ENCODE peak calls at places on chromosomes 5 and 9, in nine cellular contexts. One of them, this sample, is unnamed.

GRCh38 chr9:73667749-73668148 is 516.1 kb downstream of the ANXA1 start:
- DNase-seq in endodermal cell: no peak
- DNase-seq in astrocyte: no peak
- DNase-seq in PC-3: peak; percentile 30
- DNase-seq in GM12878: no peak
- DNase-seq in fibroblast of lung: peak; percentile 8
- DNase-seq in DND-41: no peak
- DNase-seq in endothelial cell of umbilical vein: no peak
- DNase-seq in HepG2: peak; percentile 20
- DNase-seq in this sample: no peak

GRCh38 chr5:14229181-14229580 is 86.0 kb downstream of the TRIO start:
- DNase-seq in endodermal cell: no peak
- DNase-seq in astrocyte: no peak
- DNase-seq in PC-3: no peak
- DNase-seq in GM12878: no peak
- DNase-seq in fibroblast of lung: no peak
- DNase-seq in DND-41: no peak
- DNase-seq in endothelial cell of umbilical vein: no peak
- DNase-seq in HepG2: no peak
- DNase-seq in this sample: no peak

GRCh38 chr5:1106385-1107166 is 5.3 kb downstream of the SLC12A7 start:
- DNase-seq in endodermal cell: no peak
- DNase-seq in astrocyte: no peak
- DNase-seq in PC-3: no peak
- DNase-seq in GM12878: no peak
- DNase-seq in fibroblast of lung: no peak
- DNase-seq in DND-41: no peak
- DNase-seq in endothelial cell of umbilical vein: no peak
- DNase-seq in HepG2: peak; percentile 21
- DNase-seq in this sample: no peak

GRCh38 chr5:12865529-12865928 is 961.3 kb upstream of the CTNND2 start:
- DNase-seq in endodermal cell: no peak
- DNase-seq in astrocyte: peak; percentile 75
- DNase-seq in PC-3: no peak
- DNase-seq in GM12878: no peak
- DNase-seq in fibroblast of lung: peak; percentile 81
- DNase-seq in DND-41: no peak
- DNase-seq in endothelial cell of umbilical vein: no peak
- DNase-seq in HepG2: no peak
- DNase-seq in this sample: no peak

GRCh38 chr9:133400292-133400691 is 17.5 kb downstream of the REXO4 start:
- DNase-seq in endodermal cell: no peak
- DNase-seq in astrocyte: no peak
- DNase-seq in PC-3: no peak
- DNase-seq in GM12878: no peak
- DNase-seq in fibroblast of lung: no peak
- DNase-seq in DND-41: no peak
- DNase-seq in endothelial cell of umbilical vein: no peak
- DNase-seq in HepG2: no peak
- DNase-seq in this sample: no peak

GRCh38 chr5:88518131-88519016 is 249.7 kb upstream of the TMEM161B start:
- DNase-seq in endodermal cell: no peak
- DNase-seq in astrocyte: peak; percentile 95
- DNase-seq in PC-3: no peak
- DNase-seq in GM12878: no peak
- DNase-seq in fibroblast of lung: peak; percentile 95
- DNase-seq in DND-41: no peak
- DNase-seq in endothelial cell of umbilical vein: no peak
- DNase-seq in HepG2: no peak
- DNase-seq in this sample: no peak

GRCh38 chr5:96379862-96380261 is 53.2 kb downstream of the PCSK1 start:
- DNase-seq in endodermal cell: no peak
- DNase-seq in astrocyte: no peak
- DNase-seq in PC-3: no peak
- DNase-seq in GM12878: no peak
- DNase-seq in fibroblast of lung: no peak
- DNase-seq in DND-41: no peak
- DNase-seq in endothelial cell of umbilical vein: no peak
- DNase-seq in HepG2: no peak
- DNase-seq in this sample: no peak

GRCh38 chr5:55063899-55064298 is 38.5 kb upstream of the GZMA start:
- DNase-seq in endodermal cell: no peak
- DNase-seq in astrocyte: peak; percentile 63
- DNase-seq in PC-3: no peak
- DNase-seq in GM12878: no peak
- DNase-seq in fibroblast of lung: peak; percentile 75
- DNase-seq in DND-41: no peak
- DNase-seq in endothelial cell of umbilical vein: no peak
- DNase-seq in HepG2: no peak
- DNase-seq in this sample: no peak

GRCh38 chr5:148393390-148393741 is 9.6 kb downstream of the FBXO38 start:
- DNase-seq in endodermal cell: peak; percentile 50
- DNase-seq in astrocyte: no peak
- DNase-seq in PC-3: no peak
- DNase-seq in GM12878: no peak
- DNase-seq in fibroblast of lung: no peak
- DNase-seq in DND-41: no peak
- DNase-seq in endothelial cell of umbilical vein: peak; percentile 46
- DNase-seq in HepG2: peak; percentile 37
- DNase-seq in this sample: no peak

GRCh38 chr5:55623789-55624188 is 88.3 kb downstream of the SLC38A9 start:
- DNase-seq in endodermal cell: no peak
- DNase-seq in astrocyte: no peak
- DNase-seq in PC-3: no peak
- DNase-seq in GM12878: no peak
- DNase-seq in fibroblast of lung: no peak
- DNase-seq in DND-41: no peak
- DNase-seq in endothelial cell of umbilical vein: no peak
- DNase-seq in HepG2: no peak
- DNase-seq in this sample: no peak

GRCh38 chr9:23801523-23801922 is 24.5 kb downstream of the ELAVL2 start:
- DNase-seq in endodermal cell: no peak
- DNase-seq in astrocyte: no peak
- DNase-seq in PC-3: no peak
- DNase-seq in GM12878: no peak
- DNase-seq in fibroblast of lung: no peak
- DNase-seq in DND-41: no peak
- DNase-seq in endothelial cell of umbilical vein: no peak
- DNase-seq in HepG2: no peak
- DNase-seq in this sample: no peak

GRCh38 chr9:115231116-115231515 is 113.2 kb upstream of the TNC start:
- DNase-seq in endodermal cell: no peak
- DNase-seq in astrocyte: no peak
- DNase-seq in PC-3: no peak
- DNase-seq in GM12878: no peak
- DNase-seq in fibroblast of lung: no peak
- DNase-seq in DND-41: no peak
- DNase-seq in endothelial cell of umbilical vein: no peak
- DNase-seq in HepG2: no peak
- DNase-seq in this sample: no peak

GRCh38 chr5:150401076-150401375 is 11.7 kb downstream of the CD74 start:
- DNase-seq in endodermal cell: no peak
- DNase-seq in astrocyte: no peak
- DNase-seq in PC-3: no peak
- DNase-seq in GM12878: no peak
- DNase-seq in fibroblast of lung: no peak
- DNase-seq in DND-41: no peak
- DNase-seq in endothelial cell of umbilical vein: no peak
- DNase-seq in HepG2: no peak
- DNase-seq in this sample: no peak

GRCh38 chr5:83711982-83712601 is 8.6 kb downstream of the HAPLN1 start:
- DNase-seq in endodermal cell: peak; percentile 78
- DNase-seq in astrocyte: no peak
- DNase-seq in PC-3: peak; percentile 78
- DNase-seq in GM12878: no peak
- DNase-seq in fibroblast of lung: peak; percentile 30
- DNase-seq in DND-41: peak; percentile 16
- DNase-seq in endothelial cell of umbilical vein: peak; percentile 64
- DNase-seq in HepG2: peak; percentile 56
- DNase-seq in this sample: no peak

GRCh38 chr5:52725065-52725746 is 62.5 kb upstream of the ITGA1 start:
- DNase-seq in endodermal cell: no peak
- DNase-seq in astrocyte: peak; percentile 16
- DNase-seq in PC-3: peak; percentile 48
- DNase-seq in GM12878: no peak
- DNase-seq in fibroblast of lung: peak; percentile 20
- DNase-seq in DND-41: peak; percentile 92
- DNase-seq in endothelial cell of umbilical vein: no peak
- DNase-seq in HepG2: peak; percentile 20
- DNase-seq in this sample: no peak

DNA sequence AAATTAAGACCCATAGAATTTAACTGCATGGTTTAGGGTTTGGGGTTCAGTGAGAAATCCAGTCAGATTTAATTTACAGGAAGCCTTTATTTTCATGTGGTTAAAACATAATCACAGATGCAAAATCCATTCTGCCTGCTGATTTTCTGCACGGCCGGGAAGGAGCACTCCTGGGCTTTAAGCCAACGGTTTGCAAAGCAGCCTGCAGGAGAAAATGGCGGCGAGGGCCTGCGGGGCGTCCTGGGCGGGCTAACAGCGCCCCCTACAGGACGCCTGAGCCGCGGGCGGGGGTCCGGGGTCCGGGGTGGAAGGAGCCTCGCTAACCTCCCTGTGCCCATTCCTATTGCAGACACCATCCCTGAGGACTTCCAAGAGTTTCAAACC is 47.6 kb downstream of the THBS4 start:
- DNase-seq in endodermal cell: peak; percentile 95
- DNase-seq in astrocyte: peak; percentile 56
- DNase-seq in PC-3: peak; percentile 73
- DNase-seq in GM12878: no peak
- DNase-seq in fibroblast of lung: peak; percentile 71
- DNase-seq in DND-41: no peak
- DNase-seq in endothelial cell of umbilical vein: peak; percentile 59
- DNase-seq in HepG2: no peak
- DNase-seq in this sample: peak; percentile 91
- H3K4me3 ChIP-seq in endodermal cell: no peak overlapping the region
- H3K4me3 ChIP-seq in astrocyte: peak overlapping the region; percentile 25
- H3K4me3 ChIP-seq in PC-3: peak overlapping the region; percentile 62
- H3K4me3 ChIP-seq in GM12878: no peak overlapping the region
- H3K4me3 ChIP-seq in fibroblast of lung: no peak overlapping the region
- H3K4me3 ChIP-seq in DND-41: no peak overlapping the region
- H3K4me3 ChIP-seq in endothelial cell of umbilical vein: no peak overlapping the region
- H3K4me3 ChIP-seq in HepG2: no peak overlapping the region
- H3K4me3 ChIP-seq in this sample: peak overlapping the region; percentile 53

GRCh38 chr5:16695779-16696178 is 79.0 kb upstream of the RETREG1 start:
- DNase-seq in endodermal cell: no peak
- DNase-seq in astrocyte: no peak
- DNase-seq in PC-3: no peak
- DNase-seq in GM12878: no peak
- DNase-seq in fibroblast of lung: no peak
- DNase-seq in DND-41: no peak
- DNase-seq in endothelial cell of umbilical vein: no peak
- DNase-seq in HepG2: no peak
- DNase-seq in this sample: no peak

GRCh38 chr5:16690243-16690839 is 73.5 kb upstream of the RETREG1 start:
- DNase-seq in endodermal cell: peak; percentile 82
- DNase-seq in astrocyte: peak; percentile 10
- DNase-seq in PC-3: peak; percentile 87
- DNase-seq in GM12878: no peak
- DNase-seq in fibroblast of lung: peak; percentile 29
- DNase-seq in DND-41: peak; percentile 19
- DNase-seq in endothelial cell of umbilical vein: peak; percentile 55
- DNase-seq in HepG2: peak; percentile 59
- DNase-seq in this sample: no peak

GRCh38 chr5:16687898-16688297 is 71.1 kb upstream of the RETREG1 start:
- DNase-seq in endodermal cell: no peak
- DNase-seq in astrocyte: no peak
- DNase-seq in PC-3: no peak
- DNase-seq in GM12878: no peak
- DNase-seq in fibroblast of lung: no peak
- DNase-seq in DND-41: no peak
- DNase-seq in endothelial cell of umbilical vein: no peak
- DNase-seq in HepG2: no peak
- DNase-seq in this sample: no peak

GRCh38 chr5:16693879-16694278 is 77.1 kb upstream of the RETREG1 start:
- DNase-seq in endodermal cell: no peak
- DNase-seq in astrocyte: no peak
- DNase-seq in PC-3: no peak
- DNase-seq in GM12878: no peak
- DNase-seq in fibroblast of lung: no peak
- DNase-seq in DND-41: no peak
- DNase-seq in endothelial cell of umbilical vein: no peak
- DNase-seq in HepG2: no peak
- DNase-seq in this sample: no peak

GRCh38 chr5:16691731-16692130 is 74.9 kb upstream of the RETREG1 start:
- DNase-seq in endodermal cell: no peak
- DNase-seq in astrocyte: no peak
- DNase-seq in PC-3: no peak
- DNase-seq in GM12878: no peak
- DNase-seq in fibroblast of lung: no peak
- DNase-seq in DND-41: no peak
- DNase-seq in endothelial cell of umbilical vein: no peak
- DNase-seq in HepG2: no peak
- DNase-seq in this sample: no peak
- H3K9ac ChIP-seq in endodermal cell: no peak overlapping the region
- H3K9ac ChIP-seq in astrocyte: no peak overlapping the region
- H3K9ac ChIP-seq in PC-3: no peak overlapping the region
- H3K9ac ChIP-seq in GM12878: no peak overlapping the region
- H3K9ac ChIP-seq in fibroblast of lung: no peak overlapping the region
- H3K9ac ChIP-seq in DND-41: no peak overlapping the region
- H3K9ac ChIP-seq in endothelial cell of umbilical vein: no peak overlapping the region
- H3K9ac ChIP-seq in HepG2: no peak overlapping the region
- H3K9ac ChIP-seq in this sample: no peak overlapping the region

DNA sequence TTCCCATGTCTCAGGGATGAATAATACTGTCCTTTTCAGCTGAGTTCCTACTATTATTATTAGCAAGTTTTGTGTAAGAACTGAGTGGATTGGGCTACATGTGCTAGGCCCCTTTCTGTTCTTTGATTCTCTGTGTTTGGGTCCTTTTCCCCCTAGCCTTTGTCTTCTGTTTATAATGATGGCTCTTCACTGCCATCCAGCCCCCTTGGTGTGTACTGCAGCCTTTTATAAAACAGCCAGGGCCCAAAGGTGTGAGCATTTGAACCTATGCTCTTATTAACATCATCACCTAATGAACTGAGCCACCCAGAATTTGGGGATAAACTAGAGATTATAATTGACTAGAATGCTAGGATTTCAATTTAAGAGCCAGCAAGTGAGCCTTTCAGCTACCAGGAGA is 52.6 kb downstream of the PLAC8L1 start:
- DNase-seq in endodermal cell: peak; percentile 72
- DNase-seq in astrocyte: no peak
- DNase-seq in PC-3: peak; percentile 48
- DNase-seq in GM12878: no peak
- DNase-seq in fibroblast of lung: no peak
- DNase-seq in DND-41: no peak
- DNase-seq in endothelial cell of umbilical vein: no peak
- DNase-seq in HepG2: peak; percentile 19
- DNase-seq in this sample: no peak
- TF ChIP-seq CTCF in endodermal cell: peak; percentile 75
- TF ChIP-seq CTCF in astrocyte: peak; percentile 28
- TF ChIP-seq CTCF in PC-3: peak; percentile 81
- TF ChIP-seq CTCF in GM12878: peak; percentile 39
- TF ChIP-seq CTCF in fibroblast of lung: no peak
- TF ChIP-seq CTCF in DND-41: peak; percentile 36
- TF ChIP-seq CTCF in endothelial cell of umbilical vein: peak; percentile 21
- TF ChIP-seq CTCF in HepG2: peak; percentile 60
- TF ChIP-seq CTCF in this sample: peak; percentile 6

DNA sequence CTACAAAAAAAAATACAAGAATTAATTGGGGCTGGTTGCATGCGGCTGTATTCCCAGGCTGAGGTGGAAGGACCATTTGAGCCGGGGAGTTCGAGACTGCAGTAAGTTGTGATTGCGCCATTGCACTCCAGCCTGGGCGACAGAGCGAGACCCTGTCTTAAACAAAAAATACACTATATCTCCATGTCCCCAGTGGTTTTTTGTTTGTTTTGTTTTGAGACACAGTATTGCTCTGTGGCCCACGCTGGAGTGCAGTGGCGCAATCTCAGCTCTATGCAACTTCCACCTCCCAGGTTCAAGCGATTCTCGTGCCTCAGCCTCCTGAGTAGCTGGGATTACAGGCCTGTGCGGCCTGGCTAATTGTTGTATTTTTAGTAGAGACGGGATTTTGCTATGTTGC is 1.1 kb downstream of the COQ4 start:
- DNase-seq in endodermal cell: no peak
- DNase-seq in astrocyte: no peak
- DNase-seq in PC-3: no peak
- DNase-seq in GM12878: no peak
- DNase-seq in fibroblast of lung: no peak
- DNase-seq in DND-41: no peak
- DNase-seq in endothelial cell of umbilical vein: no peak
- DNase-seq in HepG2: no peak
- DNase-seq in this sample: no peak
- H3K4me3 ChIP-seq in endodermal cell: peak overlapping the region; percentile 95
- H3K4me3 ChIP-seq in astrocyte: peak overlapping the region; percentile 96
- H3K4me3 ChIP-seq in PC-3: peak overlapping the region; percentile 85
- H3K4me3 ChIP-seq in GM12878: peak overlapping the region; percentile 96
- H3K4me3 ChIP-seq in fibroblast of lung: peak overlapping the region; percentile 82
- H3K4me3 ChIP-seq in DND-41: peak overlapping the region; percentile 74
- H3K4me3 ChIP-seq in endothelial cell of umbilical vein: peak overlapping the region; percentile 83
- H3K4me3 ChIP-seq in HepG2: peak overlapping the region; percentile 94
- H3K4me3 ChIP-seq in this sample: peak overlapping the region; percentile 100

This sample was measured in kidney.